ENCODE peak calls at places on chromosomes 6 and 20, in seven cellular contexts. N is mucosa of descending colon, C is BJ, H is upper lobe of right lung, V is fibroblast of the aortic adventitia, I is astrocyte of the spinal cord, X is MM.1S. L is an unnamed sample.

GRCh38 chr6:11770546-11771466 is 7.8 kb downstream of the ADTRP start:
- DNase-seq in N (peak; percentile 90), X (peak; percentile 41), I (peak; percentile 97), C (peak; percentile 98), V (peak; percentile 100), H (peak; percentile 91), L (peak; percentile 99)

GRCh38 chr6:16769131-16769985 is 8.1 kb upstream of the ATXN1 start:
- DNase-seq in N (peak; percentile 53), C (peak; percentile 66), I (peak; percentile 91), V (peak; percentile 95), X (no peak), H (no peak), L (peak; percentile 48)

GRCh38 chr20:17077030-17077429 is 149.8 kb upstream of the PCSK2 start:
- DNase-seq in X (no peak), H (no peak), I (no peak), C (no peak), V (no peak), N (no peak), L (no peak)

GRCh38 chr6:27541212-27541931 is 68.5 kb upstream of the ZNF184 start:
- DNase-seq in X (no peak), I (no peak), H (no peak), C (no peak), V (no peak), N (no peak), L (no peak)

GRCh38 chr6:7899046-7899888 is 11.3 kb downstream of the TXNDC5 start:
- DNase-seq in N (peak; percentile 34), X (peak; percentile 71), C (no peak), H (no peak), V (no peak), I (no peak), L (no peak)

GRCh38 chr20:53162251-53162835 is 190.2 kb downstream of the TSHZ2 start:
- DNase-seq in C (peak; percentile 6), V (peak; percentile 34), N (peak; percentile 13), X (no peak), H (no peak), I (peak; percentile 72), L (peak; percentile 16)

GRCh38 chr6:2429032-2429431 is 183.6 kb upstream of the GMDS start:
- DNase-seq in C (no peak), X (no peak), I (no peak), H (no peak), N (no peak), V (no peak), L (no peak)

GRCh38 chr6:37365791-37366190 is 12.0 kb downstream of the RNF8 start:
- DNase-seq in X (no peak), I (peak; percentile 26), C (no peak), N (no peak), H (no peak), V (peak; percentile 67), L (no peak)

GRCh38 chr20:3677733-3678132 is 4.1 kb downstream of the ADAM33 start:
- DNase-seq in I (peak; percentile 11), V (peak; percentile 57), H (no peak), C (no peak), X (no peak), N (no peak), L (no peak)

GRCh38 chr6:104603108-104603745 is 256.5 kb downstream of the HACE1 start:
- DNase-seq in C (no peak), N (no peak), I (no peak), X (no peak), H (no peak), V (no peak), L (no peak)

GRCh38 chr6:38216451-38216850 is 396.9 kb downstream of the ZFAND3 start:
- DNase-seq in C (no peak), V (no peak), H (no peak), N (no peak), X (no peak), I (no peak), L (no peak)

GRCh38 chr6:123240626-123241025 is 244.6 kb downstream of the CLVS2 start:
- DNase-seq in C (no peak), H (no peak), V (no peak), N (no peak), X (no peak), I (no peak), L (no peak)

GRCh38 chr20:63952769-63953168 is 3.4 kb downstream of the UCKL1 start:
- DNase-seq in X (no peak), V (no peak), N (no peak), H (no peak), C (no peak), I (no peak), L (no peak)

GRCh38 chr20:258963-259362 is 1.4 kb downstream of the DEFB132 start:
- DNase-seq in I (peak; percentile 15), C (no peak), V (peak; percentile 23), H (no peak), N (no peak), X (peak; percentile 46), L (no peak)

GRCh38 chr20:46433051-46433450 is 26.6 kb upstream of the ELMO2 start:
- DNase-seq in N (no peak), H (no peak), X (no peak), C (no peak), I (no peak), V (no peak), L (no peak)

GRCh38 chr20:24991897-24992419 is 593 bp downstream of the APMAP start:
- DNase-seq in H (peak; percentile 74), N (no peak), X (no peak), C (no peak), V (peak; percentile 14), I (no peak), L (no peak)

GRCh38 chr6:135817035-135817434 is 34.5 kb upstream of the PDE7B start:
- DNase-seq in H (no peak), C (no peak), I (no peak), V (no peak), X (no peak), N (no peak), L (no peak)

GRCh38 chr6:53673138-53673801 is 7.7 kb upstream of the KLHL31 start:
- DNase-seq in V (peak; percentile 62), H (no peak), C (peak; percentile 21), X (no peak), N (no peak), I (peak; percentile 78), L (no peak)

GRCh38 chr20:14673164-14673563 is 335.8 kb upstream of the FLRT3 start:
- DNase-seq in V (peak; percentile 34), H (no peak), I (no peak), N (no peak), X (no peak), C (no peak), L (no peak)

GRCh38 chr6:135922170-135922569 is 70.7 kb downstream of the PDE7B start:
- DNase-seq in C (peak; percentile 86), N (no peak), X (no peak), I (peak; percentile 98), H (no peak), V (peak; percentile 99), L (peak; percentile 94)

GRCh38 chr6:70547313-70547712 is 19.4 kb upstream of the SDHAF4 start:
- DNase-seq in C (no peak), X (peak; percentile 14), V (peak; percentile 46), I (peak; percentile 28), N (no peak), H (no peak), L (peak; percentile 35)

GRCh38 chr6:116557863-116558262 is 4.3 kb downstream of the CALHM4 start:
- DNase-seq in V (peak; percentile 95), C (peak; percentile 81), N (peak; percentile 7), I (peak; percentile 94), H (no peak), X (no peak), L (peak; percentile 92)

GRCh38 chr6:44122821-44123220 is 4.4 kb downstream of the MRPL14 start:
- DNase-seq in X (peak; percentile 54), H (no peak), I (peak; percentile 38), N (no peak), V (peak; percentile 52), C (no peak), L (no peak)

GRCh38 chr20:19737025-19737424 is 21.0 kb upstream of the RIN2 start:
- DNase-seq in X (no peak), C (no peak), H (no peak), V (peak; percentile 70), N (peak; percentile 60), I (peak; percentile 39), L (peak; percentile 29)

DNA sequence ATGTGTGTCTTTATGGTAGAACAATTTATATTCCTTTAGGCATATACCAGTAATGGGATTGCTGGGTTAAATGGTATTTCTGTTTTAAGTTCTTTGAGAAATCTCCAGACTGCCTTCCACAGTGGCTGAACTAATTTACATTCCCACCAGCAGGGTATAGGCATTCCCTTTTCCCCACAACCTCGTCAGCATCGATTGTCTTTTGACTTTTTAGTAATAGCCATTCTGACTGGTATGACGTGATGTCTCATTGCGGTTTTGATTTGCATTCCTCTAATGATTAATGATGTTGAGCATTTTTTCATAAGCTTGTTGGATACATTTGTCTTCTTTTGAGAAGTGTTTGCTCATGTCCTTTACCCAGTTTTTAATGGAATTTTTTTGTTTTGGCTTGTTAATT is 5.3 kb upstream of the TASP1 start:
- DNase-seq in I (peak; percentile 34), X (no peak), V (peak; percentile 21), H (no peak), N (no peak), C (no peak), L (no peak)
- TF ChIP-seq CTCF in I (no peak), X (no peak), V (no peak), H (no peak), N (no peak), C (no peak), L (peak; percentile 20)

DNA sequence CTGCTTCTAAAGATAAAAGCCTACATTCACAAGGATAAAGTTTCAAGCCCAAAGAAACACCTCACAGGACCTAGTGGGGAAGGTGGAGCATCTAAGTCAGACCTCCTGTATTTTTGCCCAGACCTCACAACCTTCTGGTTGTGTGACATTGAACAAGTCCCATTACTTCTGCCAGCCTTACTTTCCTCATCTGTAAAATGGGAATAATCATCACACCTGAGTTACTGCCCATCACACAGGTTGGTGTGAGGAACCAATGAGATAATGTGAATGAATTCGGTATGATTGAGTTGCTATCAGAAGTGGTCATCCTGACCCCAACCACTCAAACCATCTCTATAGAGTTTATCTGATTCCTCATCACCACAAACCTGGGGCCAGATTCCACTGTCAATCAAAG is 11.1 kb upstream of the SLC22A23 start:
- DNase-seq in H (no peak), N (no peak), C (no peak), X (no peak), I (no peak), V (no peak), L (no peak)
- H3K4me3 ChIP-seq in H (no peak overlapping the region), N (no peak overlapping the region), C (no peak overlapping the region), X (no peak overlapping the region), I (no peak overlapping the region), V (no peak overlapping the region), L (no peak overlapping the region)

GRCh38 chr6:131923356-131923755 is 27.8 kb downstream of the CCN2 start:
- DNase-seq in V (peak; percentile 72), N (peak; percentile 83), I (peak; percentile 56), X (peak; percentile 76), H (no peak), C (no peak), L (no peak)
- TF ChIP-seq CTCF in V (peak; percentile 54), N (peak; percentile 14), I (peak; percentile 69), X (peak; percentile 81), H (peak; percentile 75), C (peak; percentile 61), L (peak; percentile 64)

DNA sequence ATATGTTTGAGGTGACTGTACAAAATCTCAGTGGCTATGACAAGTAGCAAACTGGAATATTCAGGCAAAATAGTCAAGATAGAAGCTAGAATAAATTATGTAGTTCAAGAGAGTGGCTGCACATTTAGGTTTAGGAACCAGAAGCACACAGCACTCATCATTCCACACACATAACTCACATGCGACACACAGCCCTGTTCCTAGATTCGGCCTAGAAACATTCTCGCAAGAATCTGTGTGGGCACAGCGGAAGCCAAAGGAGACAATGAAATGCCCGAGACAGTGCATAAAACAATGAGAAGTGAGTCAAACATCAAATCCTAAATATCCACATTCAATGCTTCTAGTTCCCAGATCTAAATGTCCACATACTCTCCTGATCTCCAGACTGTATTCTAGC is 9.5 kb upstream of the SUPT3H start:
- DNase-seq in C (no peak), N (no peak), X (no peak), H (no peak), I (peak; percentile 24), V (peak; percentile 52), L (no peak)
- H3K4me3 ChIP-seq in C (no peak overlapping the region), N (no peak overlapping the region), X (no peak overlapping the region), H (no peak overlapping the region), I (no peak overlapping the region), V (no peak overlapping the region), L (no peak overlapping the region)

L was measured in AG09309.